ENCODE peak calls at places on chromosomes 11 and 22, in six cellular contexts. X is HCT116, J is upper lobe of left lung, F is HepG2, S is K562, R is GM12878. O is an unnamed sample. For H3K27me3, the result is how much of the 10 kb centered on the place peaks cover.

GRCh38 chr22:23070418-23071162 is at the start of gene GNAZ:
- ATAC-seq in X (peak), J (no peak), F (peak), S (peak), R (peak), O (peak)

GRCh38 chr22:46997311-46997970 is 235.0 kb downstream of the TBC1D22A start:
- ATAC-seq in X (no peak), J (no peak), F (no peak), S (no peak), R (no peak), O (no peak)

GRCh38 chr11:34640050-34640971 is 19.4 kb downstream of the EHF start:
- ATAC-seq in X (peak), J (peak), F (peak), S (peak), R (peak), O (no peak)

GRCh38 chr11:76025068-76025467 is 181.2 kb downstream of the WNT11 start:
- ATAC-seq in X (no peak), J (no peak), F (no peak), S (no peak), R (no peak), O (no peak)

GRCh38 chr11:129275825-129276224 is 83.7 kb upstream of the ARHGAP32 start:
- ATAC-seq in X (no peak), J (no peak), F (peak), S (no peak), R (no peak), O (no peak)

GRCh38 chr11:95821640-95822039 is 31.3 kb downstream of the CEP57 start:
- ATAC-seq in X (no peak), J (no peak), F (no peak), S (no peak), R (no peak), O (no peak)

GRCh38 chr11:102026975-102027374 is 20.3 kb upstream of the CFAP300 start:
- ATAC-seq in X (no peak), J (no peak), F (no peak), S (no peak), R (no peak), O (no peak)

GRCh38 chr11:75158241-75158640 is 7.3 kb downstream of the SLCO2B1 start:
- ATAC-seq in X (no peak), J (no peak), F (no peak), S (no peak), R (no peak), O (no peak)

GRCh38 chr22:27709919-27710452 is 91.6 kb downstream of the MN1 start:
- ATAC-seq in X (no peak), J (no peak), F (no peak), S (no peak), R (no peak), O (no peak)

GRCh38 chr11:130124096-130124495 is 35.5 kb upstream of the ST14 start:
- ATAC-seq in X (peak), J (peak), F (peak), S (no peak), R (no peak), O (peak)

GRCh38 chr22:22935546-22936157 is 48.0 kb downstream of the IGLL5 start:
- ATAC-seq in X (peak), J (no peak), F (no peak), S (peak), R (peak), O (no peak)

GRCh38 chr22:39175127-39176066 is 22.9 kb upstream of the CBX7 start:
- ATAC-seq in X (peak), J (peak), F (peak), S (no peak), R (no peak), O (no peak)

GRCh38 chr22:46569055-46569847 is 31.8 kb upstream of the CELSR1 start:
- ATAC-seq in X (no peak), J (no peak), F (peak), S (peak), R (no peak), O (no peak)

GRCh38 chr11:122813176-122813917 is 25.0 kb upstream of the CRTAM start:
- ATAC-seq in X (no peak), J (no peak), F (no peak), S (no peak), R (no peak), O (no peak)

GRCh38 chr11:3854660-3854976 is 846 bp upstream of the STIM1 start:
- ATAC-seq in X (peak), J (no peak), F (peak), S (no peak), R (no peak), O (no peak)

GRCh38 chr11:46339816-46340215 is 7.4 kb upstream of the DGKZ start:
- ATAC-seq in X (no peak), J (no peak), F (peak), S (peak), R (no peak), O (no peak)

GRCh38 chr11:33649944-33650343 is 50.7 kb downstream of the C11orf91 start:
- ATAC-seq in X (no peak), J (no peak), F (peak), S (no peak), R (no peak), O (no peak)

GRCh38 chr22:39091136-39092081 is 5.6 kb upstream of the APOBEC3H start:
- ATAC-seq in X (no peak), J (no peak), F (no peak), S (no peak), R (peak), O (no peak)

GRCh38 chr11:47328449-47329390 is 23.8 kb downstream of the MYBPC3 start:
- ATAC-seq in X (no peak), J (no peak), F (no peak), S (no peak), R (peak), O (no peak)

GRCh38 chr22:36344106-36344827 is 43.5 kb downstream of the MYH9 start:
- ATAC-seq in X (no peak), J (no peak), F (no peak), S (no peak), R (no peak), O (peak)

GRCh38 chr22:35587447-35587870 is 29.7 kb downstream of the MB start:
- ATAC-seq in X (no peak), J (peak), F (no peak), S (no peak), R (no peak), O (peak)

GRCh38 chr22:40258463-40259046 is 80.8 kb downstream of the TNRC6B start:
- ATAC-seq in X (peak), J (no peak), F (no peak), S (no peak), R (no peak), O (peak)

GRCh38 chr11:18192988-18193387 is 20.4 kb downstream of the MRGPRX4 start:
- ATAC-seq in X (peak), J (no peak), F (peak), S (no peak), R (peak), O (no peak)

GRCh38 chr11:8932564-8933180 is at the start of gene C11orf16:
- ATAC-seq in X (no peak), J (peak), F (no peak), S (peak), R (no peak), O (no peak)

GRCh38 chr22:39598017-39598965 is 27.7 kb downstream of the CACNA1I start:
- ATAC-seq in X (peak), J (peak), F (peak), S (peak), R (peak), O (no peak)

GRCh38 chr22:19448076-19448607 is 631 bp upstream of the C22orf39 start:
- ATAC-seq in X (peak), J (peak), F (peak), S (peak), R (peak), O (peak)

GRCh38 chr11:64396079-64396591 is 37.2 kb downstream of the RPS6KA4 start:
- ATAC-seq in X (no peak), J (no peak), F (no peak), S (no peak), R (no peak), O (no peak)

GRCh38 chr11:66973956-66974585 is 1.0 kb upstream of the C11orf86 start:
- ATAC-seq in X (no peak), J (no peak), F (no peak), S (no peak), R (no peak), O (no peak)

GRCh38 chr11:3831378-3832239 is 9.2 kb downstream of the RHOG start:
- ATAC-seq in X (no peak), J (peak), F (peak), S (peak), R (peak), O (no peak)

GRCh38 chr11:130103296-130103814 is 33.7 kb downstream of the APLP2 start:
- ATAC-seq in X (no peak), J (no peak), F (no peak), S (peak), R (no peak), O (peak)

GRCh38 chr11:20647976-20648565 is 21.3 kb upstream of the NELL1 start:
- ATAC-seq in X (peak), J (no peak), F (peak), S (peak), R (peak), O (no peak)

GRCh38 chr11:6666302-6667183 is 10.9 kb upstream of the DCHS1 start:
- ATAC-seq in X (no peak), J (no peak), F (no peak), S (no peak), R (peak), O (no peak)

GRCh38 chr22:50473088-50473487 is 1.7 kb downstream of the SBF1 start:
- ATAC-seq in X (peak), J (no peak), F (peak), S (peak), R (peak), O (no peak)

GRCh38 chr22:36807627-36808026 is 9.2 kb downstream of the PVALB start:
- ATAC-seq in X (no peak), J (peak), F (no peak), S (no peak), R (no peak), O (no peak)

GRCh38 chr11:5349550-5349949 is 1.8 kb upstream of the OR51B6 start:
- ATAC-seq in X (no peak), J (no peak), F (no peak), S (no peak), R (no peak), O (no peak)

GRCh38 chr22:23767673-23768548 is at the start of gene CHCHD10:
- ATAC-seq in X (peak), J (peak), F (peak), S (peak), R (peak), O (peak)

GRCh38 chr11:110715541-110715940 is 3.3 kb upstream of the ARHGAP20 start:
- ATAC-seq in X (no peak), J (no peak), F (no peak), S (no peak), R (no peak), O (no peak)

DNA sequence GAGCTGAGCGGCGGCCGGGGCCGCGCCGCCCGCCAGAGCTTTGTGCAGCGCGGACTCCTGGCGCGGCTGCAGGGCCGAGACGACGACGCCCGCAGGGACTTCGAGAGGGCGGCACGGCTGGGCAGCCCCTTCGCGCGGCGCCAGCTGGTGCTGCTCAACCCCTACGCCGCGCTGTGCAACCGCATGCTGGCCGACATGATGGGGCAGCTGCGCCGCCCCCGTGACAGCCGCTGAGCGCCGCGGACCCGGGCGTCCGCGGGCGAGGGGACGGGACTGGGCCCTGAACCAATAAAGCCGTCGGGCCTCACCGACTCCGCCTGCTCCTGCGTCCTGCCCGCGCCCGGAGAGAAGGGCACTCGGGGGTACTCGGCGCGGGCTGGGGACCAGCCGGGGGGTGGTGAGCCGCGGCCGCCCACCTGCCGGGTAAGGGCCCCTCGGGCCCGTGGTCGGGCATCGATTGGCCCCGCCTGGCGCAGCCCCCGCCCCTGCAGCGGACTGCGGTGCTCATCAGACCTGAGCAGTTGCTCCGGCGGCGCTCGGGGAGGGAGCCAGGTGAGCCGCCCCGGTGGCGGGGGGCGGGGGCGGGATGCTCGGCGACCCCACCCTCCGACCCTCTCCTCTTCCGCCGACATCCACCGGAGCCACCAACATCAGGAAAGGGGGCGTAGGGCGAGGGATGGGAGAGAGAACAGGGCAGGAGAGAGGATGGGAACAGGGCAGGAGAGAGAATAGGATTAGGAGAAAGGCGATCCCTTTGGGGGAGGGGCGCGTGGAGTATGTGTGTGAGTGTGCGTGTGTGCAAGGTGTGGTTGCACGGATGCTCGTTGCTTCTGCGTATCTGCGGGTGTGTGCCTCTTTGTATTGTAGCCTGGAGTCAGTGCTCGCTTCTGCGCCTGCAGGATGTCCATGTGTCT is at the start of gene TMEM25:
- ATAC-seq in X (peak), J (peak), F (peak), S (peak), R (peak), O (peak)
- TF ChIP-seq POLR2A in X (no peak), J (no peak), F (no peak), S (peak), R (peak), O (peak)

GRCh38 chr11:86741489-86742435 is 58.6 kb upstream of the PRSS23 start:
- ATAC-seq in X (no peak), J (no peak), F (peak), S (no peak), R (no peak), O (no peak)
- TF ChIP-seq POLR2AphosphoS5 in X (no peak), J (no peak), F (no peak), S (no peak), R (no peak), O (peak)

GRCh38 chr11:69198891-69199582 is 43.3 kb downstream of the SMIM38 start:
- ATAC-seq in X (no peak), J (no peak), F (no peak), S (no peak), R (no peak), O (no peak)
- H3K27me3 ChIP-seq in X (under half), J (under half), F (under half), S (half or more), R (under half), O (under half)

GRCh38 chr11:62592216-62592815 is 993 bp upstream of the TUT1 start:
- ATAC-seq in X (no peak), J (peak), F (peak), S (peak), R (peak), O (no peak)

GRCh38 chr11:62595124-62595523 is 3.8 kb upstream of the TUT1 start:
- ATAC-seq in X (no peak), J (no peak), F (no peak), S (no peak), R (no peak), O (no peak)

GRCh38 chr11:62592989-62593421 is 1.7 kb upstream of the TUT1 start:
- ATAC-seq in X (no peak), J (no peak), F (no peak), S (no peak), R (no peak), O (no peak)

GRCh38 chr11:62591448-62592215 is at the start of gene TUT1:
- ATAC-seq in X (peak), J (peak), F (peak), S (peak), R (peak), O (peak)

GRCh38 chr11:62593434-62594044 is 2.2 kb upstream of the TUT1 start:
- ATAC-seq in X (peak), J (peak), F (peak), S (peak), R (peak), O (no peak)
- TF ChIP-seq POLR2A in X (no peak), J (no peak), F (no peak), S (no peak), R (peak), O (no peak)

GRCh38 chr11:861105-861479 is 18.4 kb downstream of the TSPAN4 start:
- ATAC-seq in X (no peak), J (no peak), F (no peak), S (no peak), R (no peak), O (no peak)

GRCh38 chr11:858053-858992 is 15.7 kb downstream of the TSPAN4 start:
- ATAC-seq in X (no peak), J (no peak), F (no peak), S (no peak), R (no peak), O (no peak)

GRCh38 chr11:860238-861104 is 17.8 kb downstream of the TSPAN4 start:
- ATAC-seq in X (no peak), J (no peak), F (no peak), S (no peak), R (no peak), O (no peak)

GRCh38 chr11:858993-859339 is 16.3 kb downstream of the TSPAN4 start:
- ATAC-seq in X (no peak), J (no peak), F (no peak), S (no peak), R (no peak), O (no peak)

DNA sequence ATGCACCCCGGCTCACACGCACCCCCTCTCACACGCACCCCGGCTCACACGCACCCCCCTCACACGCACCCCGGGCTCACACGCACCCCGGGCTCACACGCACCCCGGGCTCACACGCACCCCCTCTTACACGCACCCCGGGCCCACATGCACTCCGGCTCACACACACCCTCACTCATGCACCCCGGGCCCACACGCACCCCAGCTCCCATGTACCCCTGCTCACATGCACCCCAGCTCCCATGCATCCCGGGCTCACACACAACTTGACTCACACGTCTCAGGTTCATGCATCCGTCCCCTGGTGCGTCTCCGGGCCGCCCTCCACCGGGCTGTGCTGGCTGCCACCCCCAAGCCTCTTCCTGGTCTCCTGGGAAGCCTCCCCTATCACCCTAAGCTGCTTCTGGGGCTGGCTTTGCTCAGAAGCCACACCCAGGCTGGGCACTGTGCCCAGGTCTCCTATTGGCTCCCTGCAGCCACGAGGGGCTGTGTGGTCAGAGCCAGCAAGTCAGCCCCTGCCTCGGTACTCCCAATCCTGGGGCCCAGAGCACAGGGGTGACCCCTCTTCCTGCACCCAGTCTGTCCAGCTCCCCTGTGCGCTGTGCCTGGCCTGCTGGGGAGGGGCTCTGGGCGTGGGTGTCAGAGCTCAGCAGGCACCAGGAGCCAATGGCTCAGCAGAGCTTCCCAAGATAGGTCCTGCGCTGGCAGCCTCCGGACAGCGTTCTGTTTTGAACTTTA is 16.9 kb downstream of the TSPAN4 start:
- ATAC-seq in X (peak), J (no peak), F (peak), S (peak), R (peak), O (peak)
- TF ChIP-seq POLR2AphosphoS5 in X (no peak), J (peak), F (no peak), S (no peak), R (no peak), O (no peak)

GRCh38 chr11:114279778-114280532 is 16.2 kb upstream of the NNMT start:
- ATAC-seq in X (peak), J (no peak), F (no peak), S (peak), R (no peak), O (peak)
- H3K27me3 ChIP-seq in X (under half), J (under half), F (under half), S (under half), R (under half), O (half or more)

GRCh38 chr22:20531404-20532181 is 24.2 kb downstream of the MED15 start:
- ATAC-seq in X (peak), J (peak), F (peak), S (peak), R (no peak), O (peak)
- TF ChIP-seq POLR2A in X (no peak), J (no peak), F (no peak), S (no peak), R (no peak), O (no peak)

GRCh38 chr11:65663634-65664200 is 1.0 kb upstream of the RELA start:
- ATAC-seq in X (peak), J (peak), F (peak), S (peak), R (peak), O (peak)
- TF ChIP-seq POLR2AphosphoS5 in X (no peak), J (peak), F (no peak), S (no peak), R (peak), O (peak)

O was measured in gastroesophageal sphincter.